ENCODE peak calls at places on chromosomes 5 and 9, in four cellular contexts. One of them, this sample, is unnamed.

GRCh38 chr5:159560073-159560472 is 229.8 kb upstream of the IL12B start:
- DNase-seq in K562: no peak
- DNase-seq in HepG2: no peak
- DNase-seq in A549: no peak
- DNase-seq in this sample: no peak

GRCh38 chr9:115930472-115930871 is 223.1 kb upstream of the PAPPA start:
- DNase-seq in K562: no peak
- DNase-seq in HepG2: no peak
- DNase-seq in A549: no peak
- DNase-seq in this sample: no peak

GRCh38 chr9:106752581-106752980 is 110.4 kb upstream of the ZNF462 start:
- DNase-seq in K562: no peak
- DNase-seq in HepG2: no peak
- DNase-seq in A549: no peak
- DNase-seq in this sample: no peak

GRCh38 chr9:134652291-134653225 is 11.0 kb downstream of the COL5A1 start:
- DNase-seq in K562: no peak
- DNase-seq in HepG2: no peak
- DNase-seq in A549: no peak
- DNase-seq in this sample: no peak

GRCh38 chr5:35626108-35626507 is 8.4 kb downstream of the SPEF2 start:
- DNase-seq in K562: no peak
- DNase-seq in HepG2: no peak
- DNase-seq in A549: no peak
- DNase-seq in this sample: no peak

GRCh38 chr5:54442271-54442670 is 13.2 kb upstream of the HSPB3 start:
- DNase-seq in K562: no peak
- DNase-seq in HepG2: no peak
- DNase-seq in A549: no peak
- DNase-seq in this sample: no peak

GRCh38 chr9:136769710-136770191 is 5.4 kb upstream of the LCN15 start:
- DNase-seq in K562: peak
- DNase-seq in HepG2: no peak
- DNase-seq in A549: peak
- DNase-seq in this sample: peak

GRCh38 chr5:95731571-95732554 is 727 bp downstream of the RHOBTB3 start:
- DNase-seq in K562: no peak
- DNase-seq in HepG2: peak
- DNase-seq in A549: peak
- DNase-seq in this sample: peak

GRCh38 chr5:169637085-169637855 is at the start of gene DOCK2:
- DNase-seq in K562: peak
- DNase-seq in HepG2: no peak
- DNase-seq in A549: no peak
- DNase-seq in this sample: peak

GRCh38 chr9:128113526-128114325 is 13.8 kb downstream of the PTGES2 start:
- DNase-seq in K562: no peak
- DNase-seq in HepG2: no peak
- DNase-seq in A549: no peak
- DNase-seq in this sample: no peak

GRCh38 chr5:90410178-90410762 is 714 bp upstream of the CETN3 start:
- DNase-seq in K562: no peak
- DNase-seq in HepG2: peak
- DNase-seq in A549: no peak
- DNase-seq in this sample: no peak

GRCh38 chr5:149413477-149414210 is 34.6 kb upstream of the IL17B start:
- DNase-seq in K562: no peak
- DNase-seq in HepG2: no peak
- DNase-seq in A549: no peak
- DNase-seq in this sample: no peak

GRCh38 chr9:97853056-97853843 is at the start of gene FOXE1:
- DNase-seq in K562: no peak
- DNase-seq in HepG2: no peak
- DNase-seq in A549: peak
- DNase-seq in this sample: peak

GRCh38 chr5:65530904-65531303 is 32.1 kb downstream of the CENPK start:
- DNase-seq in K562: no peak
- DNase-seq in HepG2: no peak
- DNase-seq in A549: no peak
- DNase-seq in this sample: no peak

GRCh38 chr5:149217802-149218153 is 53.9 kb upstream of the AFAP1L1 start:
- DNase-seq in K562: no peak
- DNase-seq in HepG2: no peak
- DNase-seq in A549: no peak
- DNase-seq in this sample: no peak

GRCh38 chr5:20028506-20028905 is 40.5 kb upstream of the CDH18 start:
- DNase-seq in K562: no peak
- DNase-seq in HepG2: no peak
- DNase-seq in A549: no peak
- DNase-seq in this sample: no peak

GRCh38 chr5:20020235-20020634 is 32.2 kb upstream of the CDH18 start:
- DNase-seq in K562: no peak
- DNase-seq in HepG2: no peak
- DNase-seq in A549: no peak
- DNase-seq in this sample: no peak

DNA sequence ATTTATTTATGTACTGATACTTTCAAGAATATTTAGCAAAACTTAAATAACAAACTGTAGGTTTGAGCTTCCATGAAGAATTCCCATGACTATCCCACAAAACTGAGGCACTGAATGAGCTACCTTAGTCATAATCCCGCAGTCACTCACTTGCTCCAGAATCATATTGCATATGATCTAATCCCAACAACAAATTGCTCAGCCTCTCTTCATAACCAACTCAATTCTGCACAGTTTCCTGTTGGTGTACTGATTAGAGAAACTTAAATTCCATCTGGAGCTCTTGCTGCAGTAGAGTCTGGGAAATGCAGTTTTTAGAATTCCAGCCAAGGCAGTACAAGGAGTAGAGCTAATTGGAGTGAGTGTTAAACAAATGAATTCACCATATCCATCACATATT is 35.7 kb upstream of the CDH18 start:
- DNase-seq in K562: no peak
- DNase-seq in HepG2: no peak
- DNase-seq in A549: no peak
- DNase-seq in this sample: no peak
- TF ChIP-seq HMGXB4 in K562: no peak
- TF ChIP-seq HMGXB4 in HepG2: no peak
- TF ChIP-seq HMGXB4 in A549: no peak
- TF ChIP-seq HMGXB4 in this sample: no peak

GRCh38 chr9:93452710-93453046 is 703 bp downstream of the FAM120AOS start:
- DNase-seq in K562: no peak
- DNase-seq in HepG2: no peak
- DNase-seq in A549: no peak
- DNase-seq in this sample: no peak
- TF ChIP-seq HMGXB4 in K562: no peak
- TF ChIP-seq HMGXB4 in HepG2: no peak
- TF ChIP-seq HMGXB4 in A549: no peak
- TF ChIP-seq HMGXB4 in this sample: no peak

GRCh38 chr5:8839361-8840055 is 706.4 kb downstream of the SEMA5A start:
- DNase-seq in K562: no peak
- DNase-seq in HepG2: no peak
- DNase-seq in A549: no peak
- DNase-seq in this sample: no peak
- TF ChIP-seq HMGXB4 in K562: no peak
- TF ChIP-seq HMGXB4 in HepG2: no peak
- TF ChIP-seq HMGXB4 in A549: no peak
- TF ChIP-seq HMGXB4 in this sample: no peak

GRCh38 chr5:139549162-139549894 is 11.8 kb upstream of the UBE2D2 start:
- DNase-seq in K562: no peak
- DNase-seq in HepG2: no peak
- DNase-seq in A549: no peak
- DNase-seq in this sample: no peak

DNA sequence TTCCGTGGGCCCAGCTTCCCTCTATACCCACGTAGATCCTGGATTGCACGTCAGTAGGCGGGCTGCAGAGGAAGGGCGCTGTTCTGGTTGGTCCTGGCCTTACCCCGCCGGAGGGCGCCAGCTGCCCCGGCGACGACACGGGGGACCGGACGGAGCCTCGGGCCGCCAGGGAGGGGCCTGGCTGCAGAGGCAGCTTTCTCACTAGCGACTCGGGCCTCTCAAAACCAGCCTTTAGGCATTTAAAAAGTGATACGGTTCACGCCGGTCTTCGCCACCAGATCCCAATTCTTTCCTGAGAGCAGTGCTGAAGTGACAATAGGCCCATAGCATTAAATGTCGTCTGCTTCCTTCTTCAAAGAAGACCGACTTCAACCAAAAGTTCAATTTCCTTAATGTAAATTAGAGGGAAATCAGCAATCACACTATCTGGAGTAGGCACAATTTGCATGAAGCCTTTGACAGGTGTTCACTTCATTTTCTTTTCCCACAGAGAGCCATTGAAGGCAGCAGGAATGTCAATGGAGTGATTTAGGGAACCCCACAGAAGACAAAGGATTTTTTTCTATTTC is 17.6 kb upstream of the UBE2D2 start:
- DNase-seq in K562: peak
- DNase-seq in HepG2: no peak
- DNase-seq in A549: no peak
- DNase-seq in this sample: peak
- TF ChIP-seq HMGXB4 in K562: no peak
- TF ChIP-seq HMGXB4 in HepG2: no peak
- TF ChIP-seq HMGXB4 in A549: no peak
- TF ChIP-seq HMGXB4 in this sample: peak

GRCh38 chr9:13503599-13503998 is 224.1 kb upstream of the MPDZ start:
- DNase-seq in K562: no peak
- DNase-seq in HepG2: no peak
- DNase-seq in A549: no peak
- DNase-seq in this sample: no peak

GRCh38 chr9:13508086-13508485 is 228.6 kb upstream of the MPDZ start:
- DNase-seq in K562: no peak
- DNase-seq in HepG2: no peak
- DNase-seq in A549: no peak
- DNase-seq in this sample: no peak

GRCh38 chr9:13500034-13500433 is 220.5 kb upstream of the MPDZ start:
- DNase-seq in K562: no peak
- DNase-seq in HepG2: no peak
- DNase-seq in A549: no peak
- DNase-seq in this sample: no peak

DNA sequence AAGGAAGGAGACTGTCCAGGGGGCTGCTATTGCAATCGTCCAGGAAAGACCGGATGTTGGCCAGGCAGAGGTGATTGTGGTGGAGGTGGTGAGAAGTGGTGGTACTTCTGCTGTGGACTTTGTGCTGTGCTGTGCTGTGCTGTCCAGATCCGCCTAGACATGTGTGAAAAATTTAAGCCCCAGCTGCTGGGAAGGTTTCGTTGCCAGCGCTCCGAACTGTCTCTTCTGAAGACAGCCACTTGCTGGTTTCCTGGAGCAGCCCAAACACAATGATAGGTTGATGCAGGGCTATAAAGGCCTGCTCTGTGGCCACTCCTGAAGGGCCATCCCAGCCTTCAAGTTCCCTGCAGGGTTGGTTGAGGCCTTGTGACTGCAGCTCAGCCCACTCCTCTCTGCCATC is 223.0 kb upstream of the MPDZ start:
- DNase-seq in K562: no peak
- DNase-seq in HepG2: no peak
- DNase-seq in A549: no peak
- DNase-seq in this sample: no peak
- TF ChIP-seq HMGXB4 in K562: no peak
- TF ChIP-seq HMGXB4 in HepG2: no peak
- TF ChIP-seq HMGXB4 in A549: no peak
- TF ChIP-seq HMGXB4 in this sample: no peak

DNA sequence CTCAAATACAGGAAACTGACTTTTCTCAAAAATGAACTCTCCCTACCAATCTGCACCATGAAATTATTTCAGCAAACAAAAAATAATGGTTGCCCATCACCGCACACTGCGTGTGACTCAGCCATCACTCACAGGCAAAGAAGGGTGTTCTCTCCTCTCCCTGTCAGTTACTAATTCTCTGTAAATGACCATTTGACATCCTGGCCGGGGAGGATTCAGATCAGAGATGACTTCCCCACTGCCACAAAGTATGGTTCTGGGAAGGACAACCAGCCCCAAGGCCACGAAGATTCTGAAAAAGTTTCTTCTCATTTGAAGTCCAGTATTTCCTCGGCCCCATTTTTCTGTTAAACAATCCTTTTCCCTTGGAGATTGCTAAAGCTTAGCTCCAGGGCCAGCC is 199.4 kb downstream of the AUH start:
- DNase-seq in K562: no peak
- DNase-seq in HepG2: no peak
- DNase-seq in A549: no peak
- DNase-seq in this sample: no peak
- TF ChIP-seq HMGXB4 in K562: no peak
- TF ChIP-seq HMGXB4 in HepG2: no peak
- TF ChIP-seq HMGXB4 in A549: no peak
- TF ChIP-seq HMGXB4 in this sample: no peak

This sample was measured in WTC11.